ENCODE peak calls at places on chromosome 20, in five cellular contexts. R is neural crest cell, Z is HL-60, W is GM10248, J is GM13977. P is an unnamed sample.

GRCh38 chr20:48750376-48750775 is 77.4 kb downstream of the PREX1 start:
- DNase-seq in R (no peak), W (no peak), J (no peak), Z (no peak), P (no peak)

GRCh38 chr20:62758226-62758912 is 37.9 kb upstream of the MRGBP start:
- DNase-seq in R (no peak), W (no peak), J (no peak), Z (no peak), P (no peak)

GRCh38 chr20:51687630-51688029 is 80.6 kb downstream of the ATP9A start:
- DNase-seq in Z (no peak), J (no peak), R (no peak), W (no peak), P (no peak)

GRCh38 chr20:53736757-53737403 is 143.2 kb upstream of the ZNF217 start:
- DNase-seq in Z (peak; percentile 30), J (peak; percentile 52), R (no peak), W (peak; percentile 43), P (peak; percentile 51)

GRCh38 chr20:37741055-37741454 is 47.2 kb downstream of the CTNNBL1 start:
- DNase-seq in R (no peak), Z (no peak), J (no peak), W (no peak), P (no peak)

GRCh38 chr20:22582960-22583772 is 1.2 kb downstream of the FOXA2 start:
- DNase-seq in W (no peak), R (no peak), Z (no peak), J (no peak), P (no peak)

GRCh38 chr20:64212750-64213149 is 42.8 kb upstream of the PCMTD2 start:
- DNase-seq in R (no peak), Z (no peak), J (no peak), W (no peak), P (no peak)

GRCh38 chr20:48797275-48797825 is 30.4 kb downstream of the PREX1 start:
- DNase-seq in J (no peak), W (no peak), R (peak; percentile 47), Z (peak; percentile 61), P (no peak)

GRCh38 chr20:52812231-52812847 is 159.8 kb upstream of the TSHZ2 start:
- DNase-seq in J (no peak), W (no peak), R (no peak), Z (no peak), P (peak; percentile 2)

GRCh38 chr20:8755340-8756118 is 313.4 kb upstream of the PLCB4 start:
- DNase-seq in W (no peak), Z (no peak), J (no peak), R (no peak), P (no peak)

GRCh38 chr20:62060631-62061541 is 4.8 kb downstream of the TAF4 start:
- DNase-seq in Z (no peak), W (no peak), R (no peak), J (no peak), P (no peak)

GRCh38 chr20:14885661-14886060 is 548.2 kb upstream of the FLRT3 start:
- DNase-seq in J (no peak), W (no peak), Z (no peak), R (no peak), P (no peak)

GRCh38 chr20:62400021-62400420 is 7.1 kb downstream of the CABLES2 start:
- DNase-seq in J (no peak), W (no peak), R (no peak), Z (no peak), P (no peak)

DNA sequence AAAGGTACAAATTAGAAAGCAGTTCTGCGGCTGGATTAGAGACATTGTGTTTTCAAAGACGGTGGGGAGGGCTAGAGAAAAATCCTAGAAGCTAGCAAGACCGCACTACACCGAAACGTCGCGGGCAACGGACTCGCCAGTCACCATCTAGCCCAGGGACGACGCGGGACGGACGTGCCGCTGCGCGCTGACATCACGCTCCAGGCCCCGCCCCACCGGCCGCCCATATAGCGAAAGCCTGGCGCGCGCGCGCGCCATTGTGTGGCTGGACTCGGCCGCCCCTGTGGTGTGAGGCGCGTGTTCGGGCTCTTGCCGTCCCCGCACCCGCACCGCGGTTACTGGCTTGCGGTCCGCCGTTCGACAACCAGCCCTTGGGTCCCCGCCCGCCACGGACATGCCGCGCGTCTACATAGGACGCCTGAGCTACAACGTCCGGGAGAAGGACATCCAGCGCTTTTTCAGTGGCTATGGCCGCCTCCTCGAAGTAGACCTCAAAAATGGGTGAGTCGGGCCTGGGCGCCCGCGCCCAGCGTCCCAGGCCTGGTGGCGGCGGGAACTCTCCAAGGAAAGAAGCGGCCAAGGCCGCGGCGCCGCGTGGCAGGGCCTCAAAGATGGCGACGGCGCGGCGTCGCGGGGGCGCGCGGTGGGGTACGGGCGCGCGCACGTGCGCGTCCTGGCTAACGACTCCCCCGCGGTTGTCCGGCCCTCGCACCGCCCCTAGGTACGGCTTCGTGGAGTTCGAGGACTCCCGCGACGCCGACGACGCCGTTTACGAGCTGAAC is at the start of gene SRSF6:
- DNase-seq in J (peak; percentile 93), W (peak; percentile 92), R (peak; percentile 90), Z (peak; percentile 91), P (peak; percentile 94)
- TF ChIP-seq CTCF in J (no peak), W (no peak), R (no peak), Z (no peak), P (no peak)

GRCh38 chr20:43545837-43546578 is 12.8 kb upstream of the SGK2 start:
- DNase-seq in Z (no peak), W (no peak), R (no peak), J (no peak), P (no peak)
- TF ChIP-seq CTCF in Z (no peak), W (no peak), R (no peak), J (no peak), P (no peak)

GRCh38 chr20:58043122-58043865 is 185.2 kb downstream of the ANKRD60 start:
- DNase-seq in R (no peak), W (no peak), Z (no peak), J (no peak), P (no peak)
- TF ChIP-seq CTCF in R (no peak), W (no peak), Z (no peak), J (no peak), P (no peak)

GRCh38 chr20:3242167-3242692 is 3.2 kb upstream of the SLC4A11 start:
- DNase-seq in Z (no peak), J (no peak), R (no peak), W (no peak), P (no peak)
- TF ChIP-seq CTCF in Z (no peak), J (no peak), R (no peak), W (no peak), P (no peak)

DNA sequence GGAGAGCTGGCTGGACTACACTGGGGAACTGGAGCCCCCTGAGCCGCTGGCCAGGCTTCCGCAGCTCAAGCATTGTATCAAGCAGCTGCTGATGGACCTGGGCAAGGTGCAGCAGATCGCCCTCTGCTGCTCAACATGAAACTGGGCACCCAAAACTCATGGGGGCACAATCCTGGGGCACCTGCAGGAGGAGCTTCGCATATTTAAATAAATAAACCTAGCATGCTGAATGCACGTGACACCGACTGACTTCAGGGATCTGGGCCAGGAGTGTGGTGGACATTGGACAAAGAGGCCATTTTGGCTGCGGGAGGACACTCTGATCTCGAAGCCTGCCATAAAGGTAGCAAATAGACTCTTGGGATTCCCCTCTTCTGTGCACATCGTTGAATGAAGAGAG is 6.8 kb downstream of the SCAND1 start:
- DNase-seq in R (no peak), J (peak; percentile 42), Z (no peak), W (no peak), P (peak; percentile 47)
- TF ChIP-seq CTCF in R (peak; percentile 40), J (peak; percentile 55), Z (peak; percentile 37), W (peak; percentile 39), P (peak; percentile 54)

DNA sequence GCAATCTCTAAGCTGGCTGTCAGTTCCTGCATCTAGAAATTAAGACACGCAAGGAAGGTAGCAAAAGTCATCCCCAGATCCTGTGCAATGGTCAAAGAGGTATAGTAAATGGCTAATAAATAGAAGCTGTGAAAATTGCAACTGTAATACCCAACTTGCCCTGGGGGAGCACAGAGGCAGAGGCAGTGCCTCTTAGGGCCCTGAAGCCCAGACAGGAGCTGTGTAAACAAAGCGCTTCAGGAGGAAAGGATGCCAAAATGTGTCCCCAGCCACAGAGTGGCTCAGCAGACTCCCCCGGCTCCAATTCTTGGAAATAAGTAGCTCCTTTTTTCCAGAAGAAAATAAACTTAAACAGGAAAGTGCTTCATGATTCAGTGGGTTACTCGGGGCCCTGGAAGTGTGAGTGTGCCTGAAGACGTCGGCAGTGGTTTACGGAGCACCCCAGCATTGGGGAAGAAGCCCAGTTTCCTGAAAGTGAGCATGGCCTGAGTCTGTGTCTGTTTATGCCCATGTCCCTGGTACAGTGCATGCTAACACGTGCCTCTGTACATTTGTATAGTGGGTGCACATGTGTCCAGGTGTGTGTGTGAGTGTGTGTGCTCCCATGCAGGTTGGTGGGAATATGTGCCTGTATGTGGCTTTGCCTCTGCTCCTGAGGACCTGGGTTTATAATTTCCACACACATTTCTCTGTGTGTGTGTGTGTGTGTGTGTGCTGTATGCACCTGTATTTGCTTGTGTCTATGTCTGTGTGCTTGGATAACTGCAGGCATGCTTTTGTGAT is 246.7 kb downstream of the MAFB start:
- DNase-seq in R (no peak), W (no peak), J (no peak), Z (no peak), P (no peak)
- TF ChIP-seq CTCF in R (peak; percentile 38), W (no peak), J (no peak), Z (no peak), P (no peak)

GRCh38 chr20:36666181-36666740 is 20.3 kb upstream of the SLA2 start:
- DNase-seq in J (no peak), R (no peak), Z (no peak), W (no peak), P (no peak)
- TF ChIP-seq CTCF in J (no peak), R (peak; percentile 40), Z (no peak), W (peak; percentile 29), P (no peak)

DNA sequence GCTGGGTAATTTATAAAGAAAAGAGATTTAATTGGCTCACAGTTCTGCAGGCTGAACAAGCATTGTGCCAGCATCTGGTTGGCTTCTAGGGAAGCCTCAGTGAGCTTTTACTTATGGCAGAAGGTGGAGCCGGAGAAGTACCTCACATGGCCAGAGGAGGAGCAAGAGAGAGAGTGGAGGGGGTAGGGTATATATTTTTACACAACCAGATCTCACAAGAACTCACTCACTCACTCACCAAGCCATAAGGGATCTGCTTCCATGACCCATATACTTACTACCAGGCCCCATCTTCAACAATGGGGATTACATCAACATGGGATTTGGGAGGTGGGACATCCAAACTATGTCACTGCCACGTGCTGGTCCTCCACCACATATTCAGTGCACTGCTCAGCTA is 152.6 kb upstream of the PRND start:
- DNase-seq in J (no peak), W (no peak), R (no peak), Z (no peak), P (peak; percentile 11)
- TF ChIP-seq CTCF in J (no peak), W (no peak), R (peak; percentile 39), Z (no peak), P (peak; percentile 46)

GRCh38 chr20:46939031-46939430 is 44.4 kb downstream of the EYA2 start:
- DNase-seq in R (no peak), Z (no peak), W (no peak), J (no peak), P (peak; percentile 4)
- TF ChIP-seq CTCF in R (peak; percentile 52), Z (no peak), W (no peak), J (no peak), P (peak; percentile 34)

DNA sequence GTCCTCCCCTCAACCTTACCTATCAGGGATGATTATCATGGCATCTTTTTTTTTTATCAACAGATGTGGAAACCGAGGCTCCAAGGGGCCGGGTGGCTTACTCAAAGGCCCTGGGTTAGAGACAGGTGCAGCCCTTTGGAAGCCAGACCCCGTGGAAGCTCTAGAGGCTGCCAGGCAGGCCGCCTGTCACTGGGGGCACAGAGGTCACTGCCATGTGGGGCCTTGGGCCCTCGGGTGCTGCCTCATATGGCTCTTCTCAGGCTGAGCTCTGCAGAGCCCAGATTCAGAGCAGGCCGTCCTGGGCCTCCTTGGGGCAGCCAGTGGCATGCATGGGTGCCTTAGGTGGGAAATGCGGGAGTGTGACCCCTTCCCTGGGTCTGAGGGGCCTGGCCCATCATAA is 136.3 kb downstream of the PHACTR3 start:
- DNase-seq in W (no peak), Z (no peak), R (no peak), J (no peak), P (no peak)
- TF ChIP-seq CTCF in W (no peak), Z (no peak), R (no peak), J (no peak), P (no peak)

P was measured in activated CD8-positive, alpha-beta T cell treated with anti-CD3 and anti-CD28 coated beads for 36 hours.